ENCODE peak calls at places on chromosomes 2 and 18, in ten cellular contexts. One of them, this sample, is unnamed.

GRCh38 chr2:211985393-211985792 is 553.2 kb downstream of the ERBB4 start:
- DNase-seq in upper lobe of left lung: no peak
- DNase-seq in breast epithelium: no peak
- DNase-seq in HCT116: no peak
- DNase-seq in H1: no peak
- DNase-seq in sigmoid colon: no peak
- DNase-seq in stomach: no peak
- DNase-seq in endothelial cell of umbilical vein: no peak
- DNase-seq in suprapubic skin: no peak
- DNase-seq in transverse colon: no peak
- DNase-seq in this sample: no peak

GRCh38 chr2:56680971-56681631 is 497.3 kb downstream of the CCDC85A start:
- DNase-seq in upper lobe of left lung: no peak
- DNase-seq in breast epithelium: no peak
- DNase-seq in HCT116: no peak
- DNase-seq in H1: no peak
- DNase-seq in sigmoid colon: no peak
- DNase-seq in stomach: no peak
- DNase-seq in endothelial cell of umbilical vein: peak; percentile 72
- DNase-seq in suprapubic skin: no peak
- DNase-seq in transverse colon: no peak
- DNase-seq in this sample: no peak

GRCh38 chr2:11534078-11534745 is 367 bp downstream of the GREB1 start:
- DNase-seq in upper lobe of left lung: no peak
- DNase-seq in breast epithelium: peak; percentile 2
- DNase-seq in HCT116: no peak
- DNase-seq in H1: no peak
- DNase-seq in sigmoid colon: no peak
- DNase-seq in stomach: no peak
- DNase-seq in endothelial cell of umbilical vein: no peak
- DNase-seq in suprapubic skin: no peak
- DNase-seq in transverse colon: no peak
- DNase-seq in this sample: no peak

GRCh38 chr2:36405183-36405582 is 49.6 kb downstream of the CRIM1 start:
- DNase-seq in upper lobe of left lung: no peak
- DNase-seq in breast epithelium: no peak
- DNase-seq in HCT116: no peak
- DNase-seq in H1: no peak
- DNase-seq in sigmoid colon: no peak
- DNase-seq in stomach: no peak
- DNase-seq in endothelial cell of umbilical vein: no peak
- DNase-seq in suprapubic skin: no peak
- DNase-seq in transverse colon: no peak
- DNase-seq in this sample: no peak

GRCh38 chr2:231807020-231807419 is 20.8 kb downstream of the COPS7B start:
- DNase-seq in upper lobe of left lung: no peak
- DNase-seq in breast epithelium: no peak
- DNase-seq in HCT116: no peak
- DNase-seq in H1: no peak
- DNase-seq in sigmoid colon: no peak
- DNase-seq in stomach: no peak
- DNase-seq in endothelial cell of umbilical vein: no peak
- DNase-seq in suprapubic skin: no peak
- DNase-seq in transverse colon: no peak
- DNase-seq in this sample: no peak

GRCh38 chr2:174383796-174384195 is 11.7 kb upstream of the SCRN3 start:
- DNase-seq in upper lobe of left lung: no peak
- DNase-seq in breast epithelium: no peak
- DNase-seq in HCT116: no peak
- DNase-seq in H1: no peak
- DNase-seq in sigmoid colon: no peak
- DNase-seq in stomach: no peak
- DNase-seq in endothelial cell of umbilical vein: no peak
- DNase-seq in suprapubic skin: no peak
- DNase-seq in transverse colon: no peak
- DNase-seq in this sample: no peak

GRCh38 chr18:9831046-9831722 is 54.6 kb upstream of the TXNDC2 start:
- DNase-seq in upper lobe of left lung: peak; percentile 45
- DNase-seq in breast epithelium: no peak
- DNase-seq in HCT116: no peak
- DNase-seq in H1: no peak
- DNase-seq in sigmoid colon: no peak
- DNase-seq in stomach: no peak
- DNase-seq in endothelial cell of umbilical vein: no peak
- DNase-seq in suprapubic skin: no peak
- DNase-seq in transverse colon: no peak
- DNase-seq in this sample: no peak

GRCh38 chr2:226790436-226790835 is 9.2 kb downstream of the IRS1 start:
- DNase-seq in upper lobe of left lung: no peak
- DNase-seq in breast epithelium: no peak
- DNase-seq in HCT116: no peak
- DNase-seq in H1: no peak
- DNase-seq in sigmoid colon: no peak
- DNase-seq in stomach: no peak
- DNase-seq in endothelial cell of umbilical vein: no peak
- DNase-seq in suprapubic skin: no peak
- DNase-seq in transverse colon: no peak
- DNase-seq in this sample: no peak

GRCh38 chr2:114421781-114422180 is 20.7 kb upstream of the DPP10 start:
- DNase-seq in upper lobe of left lung: no peak
- DNase-seq in breast epithelium: no peak
- DNase-seq in HCT116: no peak
- DNase-seq in H1: no peak
- DNase-seq in sigmoid colon: no peak
- DNase-seq in stomach: no peak
- DNase-seq in endothelial cell of umbilical vein: no peak
- DNase-seq in suprapubic skin: no peak
- DNase-seq in transverse colon: no peak
- DNase-seq in this sample: no peak

GRCh38 chr2:199738723-199739412 is 112.1 kb downstream of the FTCDNL1 start:
- DNase-seq in upper lobe of left lung: no peak
- DNase-seq in breast epithelium: no peak
- DNase-seq in HCT116: no peak
- DNase-seq in H1: no peak
- DNase-seq in sigmoid colon: no peak
- DNase-seq in stomach: no peak
- DNase-seq in endothelial cell of umbilical vein: no peak
- DNase-seq in suprapubic skin: no peak
- DNase-seq in transverse colon: no peak
- DNase-seq in this sample: no peak

GRCh38 chr2:178796079-178796677 is 11.0 kb downstream of the TTN start:
- DNase-seq in upper lobe of left lung: no peak
- DNase-seq in breast epithelium: no peak
- DNase-seq in HCT116: peak; percentile 22
- DNase-seq in H1: no peak
- DNase-seq in sigmoid colon: no peak
- DNase-seq in stomach: no peak
- DNase-seq in endothelial cell of umbilical vein: peak; percentile 71
- DNase-seq in suprapubic skin: no peak
- DNase-seq in transverse colon: no peak
- DNase-seq in this sample: no peak

GRCh38 chr2:10124538-10125045 is 2.1 kb downstream of the RRM2 start:
- DNase-seq in upper lobe of left lung: no peak
- DNase-seq in breast epithelium: no peak
- DNase-seq in HCT116: no peak
- DNase-seq in H1: no peak
- DNase-seq in sigmoid colon: peak; percentile 59
- DNase-seq in stomach: no peak
- DNase-seq in endothelial cell of umbilical vein: peak; percentile 69
- DNase-seq in suprapubic skin: peak; percentile 8
- DNase-seq in transverse colon: peak; percentile 31
- DNase-seq in this sample: peak; percentile 13

GRCh38 chr2:174522553-174522952 is 35.7 kb upstream of the GPR155 start:
- DNase-seq in upper lobe of left lung: no peak
- DNase-seq in breast epithelium: no peak
- DNase-seq in HCT116: no peak
- DNase-seq in H1: no peak
- DNase-seq in sigmoid colon: no peak
- DNase-seq in stomach: no peak
- DNase-seq in endothelial cell of umbilical vein: peak; percentile 14
- DNase-seq in suprapubic skin: no peak
- DNase-seq in transverse colon: no peak
- DNase-seq in this sample: no peak

DNA sequence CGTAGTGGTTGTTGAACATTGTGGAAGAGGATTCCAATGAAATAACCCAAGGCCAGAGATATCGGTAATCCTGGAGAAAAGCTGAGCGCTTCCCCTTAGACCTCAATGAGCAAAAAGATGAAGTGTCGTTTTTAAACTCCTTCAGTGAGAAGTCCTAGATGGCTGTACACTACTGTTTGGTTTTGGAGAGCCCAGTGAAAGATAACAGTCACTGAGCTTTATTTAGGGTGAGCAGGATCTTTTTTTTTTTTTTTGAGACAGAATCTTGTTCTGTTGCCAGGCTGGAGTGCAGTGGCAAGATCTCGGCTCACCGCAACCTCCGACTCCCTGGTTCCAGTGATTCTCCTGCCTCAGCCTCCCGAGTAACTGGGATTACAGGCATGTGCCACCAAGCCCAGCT is 24.2 kb downstream of the LRRC30 start:
- DNase-seq in upper lobe of left lung: no peak
- DNase-seq in breast epithelium: no peak
- DNase-seq in HCT116: no peak
- DNase-seq in H1: no peak
- DNase-seq in sigmoid colon: no peak
- DNase-seq in stomach: no peak
- DNase-seq in endothelial cell of umbilical vein: no peak
- DNase-seq in suprapubic skin: no peak
- DNase-seq in transverse colon: no peak
- DNase-seq in this sample: no peak
- TF ChIP-seq POLR2A in upper lobe of left lung: no peak
- TF ChIP-seq POLR2A in breast epithelium: no peak
- TF ChIP-seq POLR2A in HCT116: no peak
- TF ChIP-seq POLR2A in H1: no peak
- TF ChIP-seq POLR2A in sigmoid colon: no peak
- TF ChIP-seq POLR2A in stomach: no peak
- TF ChIP-seq POLR2A in endothelial cell of umbilical vein: no peak
- TF ChIP-seq POLR2A in suprapubic skin: no peak
- TF ChIP-seq POLR2A in transverse colon: no peak
- TF ChIP-seq POLR2A in this sample: no peak

GRCh38 chr2:148944536-148944935 is 69.5 kb downstream of the KIF5C start:
- DNase-seq in upper lobe of left lung: no peak
- DNase-seq in breast epithelium: no peak
- DNase-seq in HCT116: no peak
- DNase-seq in H1: no peak
- DNase-seq in sigmoid colon: no peak
- DNase-seq in stomach: no peak
- DNase-seq in endothelial cell of umbilical vein: no peak
- DNase-seq in suprapubic skin: no peak
- DNase-seq in transverse colon: no peak
- DNase-seq in this sample: no peak

GRCh38 chr2:148948865-148949264 is 73.8 kb downstream of the KIF5C start:
- DNase-seq in upper lobe of left lung: no peak
- DNase-seq in breast epithelium: no peak
- DNase-seq in HCT116: no peak
- DNase-seq in H1: no peak
- DNase-seq in sigmoid colon: no peak
- DNase-seq in stomach: no peak
- DNase-seq in endothelial cell of umbilical vein: no peak
- DNase-seq in suprapubic skin: no peak
- DNase-seq in transverse colon: no peak
- DNase-seq in this sample: no peak

GRCh38 chr2:148947299-148947698 is 72.3 kb downstream of the KIF5C start:
- DNase-seq in upper lobe of left lung: no peak
- DNase-seq in breast epithelium: no peak
- DNase-seq in HCT116: no peak
- DNase-seq in H1: no peak
- DNase-seq in sigmoid colon: no peak
- DNase-seq in stomach: no peak
- DNase-seq in endothelial cell of umbilical vein: no peak
- DNase-seq in suprapubic skin: no peak
- DNase-seq in transverse colon: no peak
- DNase-seq in this sample: no peak
- H3K36me3 ChIP-seq in upper lobe of left lung: no peaks in the 10 kb centered on the region
- H3K36me3 ChIP-seq in breast epithelium: no peaks in the 10 kb centered on the region
- H3K36me3 ChIP-seq in HCT116: no peaks in the 10 kb centered on the region
- H3K36me3 ChIP-seq in H1: peaks cover 42% of the 10 kb centered on the region
- H3K36me3 ChIP-seq in sigmoid colon: no peaks in the 10 kb centered on the region
- H3K36me3 ChIP-seq in stomach: no peaks in the 10 kb centered on the region
- H3K36me3 ChIP-seq in endothelial cell of umbilical vein: no peaks in the 10 kb centered on the region
- H3K36me3 ChIP-seq in suprapubic skin: no peaks in the 10 kb centered on the region
- H3K36me3 ChIP-seq in transverse colon: no peaks in the 10 kb centered on the region
- H3K36me3 ChIP-seq in this sample: no peaks in the 10 kb centered on the region

GRCh38 chr18:70493461-70493860 is 204.6 kb downstream of the SOCS6 start:
- DNase-seq in upper lobe of left lung: peak; percentile 27
- DNase-seq in breast epithelium: no peak
- DNase-seq in HCT116: no peak
- DNase-seq in H1: no peak
- DNase-seq in sigmoid colon: no peak
- DNase-seq in stomach: no peak
- DNase-seq in endothelial cell of umbilical vein: no peak
- DNase-seq in suprapubic skin: no peak
- DNase-seq in transverse colon: no peak
- DNase-seq in this sample: no peak

GRCh38 chr18:70500748-70501147 is 211.9 kb downstream of the SOCS6 start:
- DNase-seq in upper lobe of left lung: no peak
- DNase-seq in breast epithelium: no peak
- DNase-seq in HCT116: no peak
- DNase-seq in H1: no peak
- DNase-seq in sigmoid colon: no peak
- DNase-seq in stomach: no peak
- DNase-seq in endothelial cell of umbilical vein: no peak
- DNase-seq in suprapubic skin: no peak
- DNase-seq in transverse colon: no peak
- DNase-seq in this sample: no peak

GRCh38 chr18:70499218-70499691 is 210.4 kb downstream of the SOCS6 start:
- DNase-seq in upper lobe of left lung: peak; percentile 75
- DNase-seq in breast epithelium: no peak
- DNase-seq in HCT116: no peak
- DNase-seq in H1: no peak
- DNase-seq in sigmoid colon: no peak
- DNase-seq in stomach: no peak
- DNase-seq in endothelial cell of umbilical vein: no peak
- DNase-seq in suprapubic skin: no peak
- DNase-seq in transverse colon: no peak
- DNase-seq in this sample: no peak

GRCh38 chr18:70494524-70494923 is 205.7 kb downstream of the SOCS6 start:
- DNase-seq in upper lobe of left lung: no peak
- DNase-seq in breast epithelium: no peak
- DNase-seq in HCT116: no peak
- DNase-seq in H1: no peak
- DNase-seq in sigmoid colon: no peak
- DNase-seq in stomach: no peak
- DNase-seq in endothelial cell of umbilical vein: no peak
- DNase-seq in suprapubic skin: no peak
- DNase-seq in transverse colon: no peak
- DNase-seq in this sample: no peak

GRCh38 chr18:70496749-70497294 is 208.0 kb downstream of the SOCS6 start:
- DNase-seq in upper lobe of left lung: no peak
- DNase-seq in breast epithelium: no peak
- DNase-seq in HCT116: no peak
- DNase-seq in H1: no peak
- DNase-seq in sigmoid colon: no peak
- DNase-seq in stomach: no peak
- DNase-seq in endothelial cell of umbilical vein: no peak
- DNase-seq in suprapubic skin: no peak
- DNase-seq in transverse colon: no peak
- DNase-seq in this sample: no peak
- TF ChIP-seq POLR2AphosphoS5 in upper lobe of left lung: no peak
- TF ChIP-seq POLR2AphosphoS5 in breast epithelium: no peak
- TF ChIP-seq POLR2AphosphoS5 in HCT116: no peak
- TF ChIP-seq POLR2AphosphoS5 in H1: no peak
- TF ChIP-seq POLR2AphosphoS5 in sigmoid colon: no peak
- TF ChIP-seq POLR2AphosphoS5 in stomach: no peak
- TF ChIP-seq POLR2AphosphoS5 in endothelial cell of umbilical vein: no peak
- TF ChIP-seq POLR2AphosphoS5 in suprapubic skin: no peak
- TF ChIP-seq POLR2AphosphoS5 in transverse colon: no peak
- TF ChIP-seq POLR2AphosphoS5 in this sample: no peak

GRCh38 chr2:71772510-71773172 is 319.3 kb downstream of the DYSF start:
- DNase-seq in upper lobe of left lung: no peak
- DNase-seq in breast epithelium: no peak
- DNase-seq in HCT116: no peak
- DNase-seq in H1: no peak
- DNase-seq in sigmoid colon: no peak
- DNase-seq in stomach: no peak
- DNase-seq in endothelial cell of umbilical vein: no peak
- DNase-seq in suprapubic skin: no peak
- DNase-seq in transverse colon: no peak
- DNase-seq in this sample: no peak
- TF ChIP-seq POLR2A in upper lobe of left lung: no peak
- TF ChIP-seq POLR2A in breast epithelium: no peak
- TF ChIP-seq POLR2A in HCT116: no peak
- TF ChIP-seq POLR2A in H1: no peak
- TF ChIP-seq POLR2A in sigmoid colon: no peak
- TF ChIP-seq POLR2A in stomach: no peak
- TF ChIP-seq POLR2A in endothelial cell of umbilical vein: no peak
- TF ChIP-seq POLR2A in suprapubic skin: no peak
- TF ChIP-seq POLR2A in transverse colon: no peak
- TF ChIP-seq POLR2A in this sample: no peak

This sample was measured in spleen.